ENCODE peak calls at places on chromosomes 3 and 15, in ten cellular contexts. K, B, A, N, V, Q, P, C, Y and I are unnamed samples.

GRCh38 chr15:96735621-96736020 is 405.1 kb downstream of the NR2F2 start:
- DNase-seq in K (no peak), B (no peak), A (no peak), N (no peak), V (no peak), Q (no peak), P (no peak), C (no peak), Y (no peak), I (no peak)

GRCh38 chr3:153078826-153079225 is 83.2 kb upstream of the RAP2B start:
- DNase-seq in K (peak), B (no peak), A (no peak), N (no peak), V (no peak), Q (no peak), P (no peak), C (no peak), Y (no peak), I (no peak)

GRCh38 chr15:41115652-41116115 is 396 bp downstream of the INO80 start:
- DNase-seq in K (peak), B (peak), A (no peak), N (peak), V (peak), Q (peak), P (no peak), C (peak), Y (no peak), I (peak)

GRCh38 chr15:43516801-43517353 is 531 bp upstream of the MAP1A start:
- DNase-seq in K (no peak), B (no peak), A (no peak), N (no peak), V (no peak), Q (peak), P (no peak), C (no peak), Y (no peak), I (no peak)

GRCh38 chr3:167783781-167784180 is 48.3 kb downstream of the SERPINI1 start:
- DNase-seq in K (no peak), B (no peak), A (no peak), N (no peak), V (no peak), Q (no peak), P (no peak), C (no peak), Y (no peak), I (no peak)

GRCh38 chr3:99965077-99965476 is 147.4 kb downstream of the CMSS1 start:
- DNase-seq in K (no peak), B (no peak), A (no peak), N (no peak), V (no peak), Q (peak), P (no peak), C (peak), Y (no peak), I (peak)

GRCh38 chr3:54047568-54047967 is 74.8 kb upstream of the CACNA2D3 start:
- DNase-seq in K (no peak), B (no peak), A (no peak), N (no peak), V (no peak), Q (peak), P (no peak), C (no peak), Y (no peak), I (no peak)

GRCh38 chr3:139534444-139534812 is 5.1 kb downstream of the RBP1 start:
- DNase-seq in K (no peak), B (no peak), A (peak), N (no peak), V (no peak), Q (peak), P (peak), C (no peak), Y (peak), I (peak)

GRCh38 chr3:170529346-170529745 is 56.5 kb downstream of the SLC7A14 start:
- DNase-seq in K (no peak), B (no peak), A (no peak), N (no peak), V (no peak), Q (no peak), P (no peak), C (no peak), Y (no peak), I (no peak)

GRCh38 chr3:156826896-156827882 is 1.0 kb downstream of the LEKR1 start:
- DNase-seq in K (no peak), B (no peak), A (no peak), N (no peak), V (no peak), Q (no peak), P (peak), C (no peak), Y (no peak), I (no peak)

GRCh38 chr15:77706482-77707244 is 74.0 kb upstream of the LINGO1 start:
- DNase-seq in K (no peak), B (no peak), A (no peak), N (no peak), V (no peak), Q (no peak), P (no peak), C (no peak), Y (no peak), I (no peak)

GRCh38 chr3:25588441-25589103 is 76.1 kb downstream of the TOP2B start:
- DNase-seq in K (no peak), B (no peak), A (no peak), N (no peak), V (no peak), Q (no peak), P (no peak), C (no peak), Y (no peak), I (no peak)

GRCh38 chr15:55700876-55701275 is 42.1 kb downstream of the PRTG start:
- DNase-seq in K (no peak), B (no peak), A (no peak), N (no peak), V (no peak), Q (no peak), P (no peak), C (no peak), Y (no peak), I (no peak)

GRCh38 chr15:85543741-85544155 is 163.3 kb downstream of the AKAP13 start:
- DNase-seq in K (peak), B (peak), A (peak), N (peak), V (no peak), Q (no peak), P (peak), C (no peak), Y (no peak), I (no peak)

GRCh38 chr3:185732782-185733181 is 92.1 kb downstream of the IGF2BP2 start:
- DNase-seq in K (peak), B (no peak), A (no peak), N (no peak), V (no peak), Q (peak), P (no peak), C (peak), Y (no peak), I (peak)

GRCh38 chr15:98292442-98293240 is 332.1 kb downstream of the ARRDC4 start:
- DNase-seq in K (peak), B (peak), A (no peak), N (peak), V (no peak), Q (peak), P (peak), C (peak), Y (no peak), I (peak)

GRCh38 chr3:13884851-13885703 is 5.2 kb upstream of the WNT7A start:
- DNase-seq in K (peak), B (peak), A (no peak), N (peak), V (no peak), Q (peak), P (no peak), C (peak), Y (no peak), I (peak)

GRCh38 chr3:172530566-172530965 is 7.3 kb upstream of the TNFSF10 start:
- DNase-seq in K (no peak), B (no peak), A (no peak), N (no peak), V (no peak), Q (peak), P (no peak), C (no peak), Y (no peak), I (no peak)

GRCh38 chr3:177468331-177468730 is 271.0 kb upstream of the TBL1XR1 start:
- DNase-seq in K (no peak), B (no peak), A (no peak), N (no peak), V (no peak), Q (peak), P (no peak), C (no peak), Y (no peak), I (no peak)

GRCh38 chr15:48060396-48060795 is 60.4 kb upstream of the SLC24A5 start:
- DNase-seq in K (no peak), B (no peak), A (no peak), N (no peak), V (no peak), Q (no peak), P (no peak), C (no peak), Y (no peak), I (no peak)

GRCh38 chr3:115040673-115041286 is 106.3 kb downstream of the ZBTB20 start:
- DNase-seq in K (peak), B (peak), A (no peak), N (peak), V (no peak), Q (peak), P (no peak), C (peak), Y (no peak), I (peak)

GRCh38 chr3:186760141-186760813 is 23.1 kb upstream of the EIF4A2 start:
- DNase-seq in K (no peak), B (no peak), A (no peak), N (no peak), V (no peak), Q (no peak), P (no peak), C (no peak), Y (no peak), I (peak)

GRCh38 chr3:4995500-4996053 is 16.3 kb downstream of the BHLHE40 start:
- DNase-seq in K (peak), B (no peak), A (no peak), N (no peak), V (no peak), Q (peak), P (no peak), C (no peak), Y (no peak), I (peak)

GRCh38 chr3:185129051-185129450 is 23.8 kb downstream of the C3orf70 start:
- DNase-seq in K (no peak), B (no peak), A (no peak), N (no peak), V (no peak), Q (no peak), P (no peak), C (no peak), Y (no peak), I (no peak)

GRCh38 chr15:87362531-87362930 is 894.0 kb downstream of the NTRK3 start:
- DNase-seq in K (no peak), B (no peak), A (no peak), N (no peak), V (no peak), Q (no peak), P (no peak), C (no peak), Y (no peak), I (no peak)